ENCODE peak calls at places on chromosomes 5 and 9, in five cellular contexts. One of them, this sample, is unnamed.

GRCh38 chr5:58016329-58016728 is 443.6 kb downstream of the PLK2 start:
- DNase-seq in NCI-H2081 treated with DMSO at 0.1 percent for 48 hours: no peak
- DNase-seq in iris pigment epithelial cell: peak; percentile 47
- DNase-seq in stimulated activated naive B cell treated with anti-CD40 and anti-IgM and Interleukin-4, amounts not matched to agents 10 μg/mL and 1 μg/mL and 100 μg/mL, for 72 hours: no peak
- DNase-seq in neuronal stem cell: no peak
- DNase-seq in this sample: no peak

GRCh38 chr9:100074093-100074492 is 24.7 kb downstream of the ERP44 start:
- DNase-seq in stimulated activated naive B cell treated with anti-CD40 and anti-IgM and Interleukin-4, amounts not matched to agents 10 μg/mL and 1 μg/mL and 100 μg/mL, for 72 hours: no peak
- DNase-seq in neuronal stem cell: no peak
- DNase-seq in iris pigment epithelial cell: no peak
- DNase-seq in NCI-H2081 treated with DMSO at 0.1 percent for 48 hours: no peak
- DNase-seq in this sample: no peak

GRCh38 chr9:19967567-19968459 is 179.0 kb upstream of the SLC24A2 start:
- DNase-seq in stimulated activated naive B cell treated with anti-CD40 and anti-IgM and Interleukin-4, amounts not matched to agents 10 μg/mL and 1 μg/mL and 100 μg/mL, for 72 hours: no peak
- DNase-seq in iris pigment epithelial cell: no peak
- DNase-seq in neuronal stem cell: no peak
- DNase-seq in NCI-H2081 treated with DMSO at 0.1 percent for 48 hours: no peak
- DNase-seq in this sample: no peak

GRCh38 chr5:172443441-172444109 is 10.8 kb downstream of the SH3PXD2B start:
- DNase-seq in iris pigment epithelial cell: peak; percentile 97
- DNase-seq in NCI-H2081 treated with DMSO at 0.1 percent for 48 hours: no peak
- DNase-seq in neuronal stem cell: no peak
- DNase-seq in stimulated activated naive B cell treated with anti-CD40 and anti-IgM and Interleukin-4, amounts not matched to agents 10 μg/mL and 1 μg/mL and 100 μg/mL, for 72 hours: no peak
- DNase-seq in this sample: no peak

GRCh38 chr9:129649726-129650679 is 8.1 kb upstream of the ASB6 start:
- DNase-seq in iris pigment epithelial cell: no peak
- DNase-seq in NCI-H2081 treated with DMSO at 0.1 percent for 48 hours: no peak
- DNase-seq in stimulated activated naive B cell treated with anti-CD40 and anti-IgM and Interleukin-4, amounts not matched to agents 10 μg/mL and 1 μg/mL and 100 μg/mL, for 72 hours: no peak
- DNase-seq in neuronal stem cell: no peak
- DNase-seq in this sample: no peak

GRCh38 chr5:134537297-134537696 is 11.8 kb downstream of the JADE2 start:
- DNase-seq in stimulated activated naive B cell treated with anti-CD40 and anti-IgM and Interleukin-4, amounts not matched to agents 10 μg/mL and 1 μg/mL and 100 μg/mL, for 72 hours: no peak
- DNase-seq in NCI-H2081 treated with DMSO at 0.1 percent for 48 hours: no peak
- DNase-seq in iris pigment epithelial cell: no peak
- DNase-seq in neuronal stem cell: no peak
- DNase-seq in this sample: no peak

GRCh38 chr5:168991311-168991710 is 309.6 kb downstream of the SLIT3 start:
- DNase-seq in iris pigment epithelial cell: no peak
- DNase-seq in neuronal stem cell: no peak
- DNase-seq in stimulated activated naive B cell treated with anti-CD40 and anti-IgM and Interleukin-4, amounts not matched to agents 10 μg/mL and 1 μg/mL and 100 μg/mL, for 72 hours: no peak
- DNase-seq in NCI-H2081 treated with DMSO at 0.1 percent for 48 hours: no peak
- DNase-seq in this sample: no peak

GRCh38 chr9:16519001-16519400 is 351.5 kb downstream of the BNC2 start:
- DNase-seq in iris pigment epithelial cell: no peak
- DNase-seq in neuronal stem cell: no peak
- DNase-seq in NCI-H2081 treated with DMSO at 0.1 percent for 48 hours: no peak
- DNase-seq in stimulated activated naive B cell treated with anti-CD40 and anti-IgM and Interleukin-4, amounts not matched to agents 10 μg/mL and 1 μg/mL and 100 μg/mL, for 72 hours: no peak
- DNase-seq in this sample: no peak

GRCh38 chr9:124017929-124018730 is 6.6 kb downstream of the LHX2 start:
- DNase-seq in NCI-H2081 treated with DMSO at 0.1 percent for 48 hours: no peak
- DNase-seq in iris pigment epithelial cell: no peak
- DNase-seq in stimulated activated naive B cell treated with anti-CD40 and anti-IgM and Interleukin-4, amounts not matched to agents 10 μg/mL and 1 μg/mL and 100 μg/mL, for 72 hours: no peak
- DNase-seq in neuronal stem cell: no peak
- DNase-seq in this sample: peak; percentile 23

GRCh38 chr5:180494510-180495181 is 467 bp downstream of the CNOT6 start:
- DNase-seq in NCI-H2081 treated with DMSO at 0.1 percent for 48 hours: no peak
- DNase-seq in neuronal stem cell: peak; percentile 39
- DNase-seq in iris pigment epithelial cell: peak; percentile 32
- DNase-seq in stimulated activated naive B cell treated with anti-CD40 and anti-IgM and Interleukin-4, amounts not matched to agents 10 μg/mL and 1 μg/mL and 100 μg/mL, for 72 hours: no peak
- DNase-seq in this sample: peak; percentile 72

GRCh38 chr9:23829580-23830458 is 3.8 kb upstream of the ELAVL2 start:
- DNase-seq in stimulated activated naive B cell treated with anti-CD40 and anti-IgM and Interleukin-4, amounts not matched to agents 10 μg/mL and 1 μg/mL and 100 μg/mL, for 72 hours: no peak
- DNase-seq in iris pigment epithelial cell: peak; percentile 18
- DNase-seq in neuronal stem cell: no peak
- DNase-seq in NCI-H2081 treated with DMSO at 0.1 percent for 48 hours: no peak
- DNase-seq in this sample: no peak

GRCh38 chr9:1319436-1319835 is 269.3 kb downstream of the DMRT2 start:
- DNase-seq in neuronal stem cell: no peak
- DNase-seq in iris pigment epithelial cell: no peak
- DNase-seq in stimulated activated naive B cell treated with anti-CD40 and anti-IgM and Interleukin-4, amounts not matched to agents 10 μg/mL and 1 μg/mL and 100 μg/mL, for 72 hours: no peak
- DNase-seq in NCI-H2081 treated with DMSO at 0.1 percent for 48 hours: no peak
- DNase-seq in this sample: no peak

GRCh38 chr5:122153230-122153629 is 23.9 kb downstream of the ZNF474 start:
- DNase-seq in iris pigment epithelial cell: peak; percentile 76
- DNase-seq in stimulated activated naive B cell treated with anti-CD40 and anti-IgM and Interleukin-4, amounts not matched to agents 10 μg/mL and 1 μg/mL and 100 μg/mL, for 72 hours: no peak
- DNase-seq in neuronal stem cell: no peak
- DNase-seq in NCI-H2081 treated with DMSO at 0.1 percent for 48 hours: no peak
- DNase-seq in this sample: no peak

This sample was measured in GM13976.